ENCODE peak calls at places on chromosomes 3 and 15, in seven cellular contexts. M, F, O, D, N, Q and P are unnamed samples.

GRCh38 chr3:33645060-33645841 is 72.8 kb downstream of the CLASP2 start:
- DNase-seq in D (no peak), N (peak), F (peak), M (peak), Q (no peak), O (peak), P (no peak)

GRCh38 chr3:33975463-33975862 is 177.0 kb downstream of the PDCD6IP start:
- DNase-seq in O (no peak), N (peak), M (no peak), Q (no peak), D (no peak), F (peak), P (no peak)

GRCh38 chr3:149018247-149018646 is 26.9 kb downstream of the GYG1 start:
- DNase-seq in F (peak), Q (no peak), M (no peak), O (no peak), D (no peak), N (peak), P (no peak)

GRCh38 chr3:159865042-159865579 is 123.5 kb upstream of the IL12A start:
- DNase-seq in O (peak), M (no peak), F (peak), D (no peak), Q (no peak), N (no peak), P (no peak)

GRCh38 chr15:48510976-48511375 is 134.5 kb downstream of the FBN1 start:
- DNase-seq in M (no peak), D (no peak), O (no peak), F (no peak), N (no peak), Q (no peak), P (no peak)

GRCh38 chr3:99315896-99316295 is 322.5 kb upstream of the COL8A1 start:
- DNase-seq in Q (no peak), M (no peak), O (no peak), N (no peak), F (peak), D (no peak), P (no peak)

GRCh38 chr15:79978694-79979519 is 7.9 kb upstream of the BCL2A1 start:
- DNase-seq in M (no peak), D (no peak), N (peak), O (peak), F (peak), Q (no peak), P (no peak)

GRCh38 chr15:88021601-88022000 is 234.9 kb downstream of the NTRK3 start:
- DNase-seq in F (no peak), Q (no peak), O (peak), D (no peak), M (no peak), N (no peak), P (no peak)

GRCh38 chr3:79598594-79598993 is 169.2 kb downstream of the ROBO1 start:
- DNase-seq in F (no peak), M (no peak), Q (peak), O (no peak), N (no peak), D (no peak), P (no peak)

GRCh38 chr3:52084216-52084945 is 28.0 kb upstream of the DUSP7 start:
- DNase-seq in O (no peak), M (no peak), N (no peak), Q (no peak), F (no peak), D (no peak), P (no peak)

GRCh38 chr3:123723527-123724168 is 138.8 kb upstream of the HACD2 start:
- DNase-seq in F (peak), O (peak), M (peak), Q (peak), D (peak), N (peak), P (peak)

GRCh38 chr3:51798561-51798960 is 19.5 kb upstream of the IQCF6 start:
- DNase-seq in O (no peak), N (no peak), M (peak), F (no peak), Q (no peak), D (peak), P (peak)

GRCh38 chr3:161770532-161771386 is 274.2 kb downstream of the OTOL1 start:
- DNase-seq in F (no peak), Q (no peak), O (no peak), D (no peak), M (no peak), N (no peak), P (no peak)

GRCh38 chr3:116188231-116188785 is 257.0 kb downstream of the LSAMP start:
- DNase-seq in O (no peak), Q (no peak), D (no peak), N (peak), M (no peak), F (peak), P (no peak)

GRCh38 chr3:28860307-28860706 is 420.6 kb upstream of the RBMS3 start:
- DNase-seq in D (no peak), M (no peak), O (no peak), Q (no peak), F (no peak), N (no peak), P (no peak)

GRCh38 chr3:125443923-125444322 is 68.8 kb upstream of the ZNF148 start:
- DNase-seq in N (peak), M (no peak), D (no peak), O (peak), F (peak), Q (no peak), P (no peak)

GRCh38 chr3:184850201-184850600 is 38.2 kb downstream of the VPS8 start:
- DNase-seq in D (no peak), M (no peak), O (no peak), F (no peak), N (no peak), Q (no peak), P (no peak)

GRCh38 chr3:189466004-189466403 is 165.2 kb upstream of the TP63 start:
- DNase-seq in O (no peak), Q (no peak), F (no peak), M (no peak), D (no peak), N (no peak), P (no peak)

GRCh38 chr3:153673853-153674252 is 447.3 kb upstream of the ARHGEF26 start:
- DNase-seq in F (no peak), O (no peak), Q (no peak), D (no peak), N (no peak), M (no peak), P (no peak)

GRCh38 chr15:62390793-62391543 is 225.9 kb upstream of the C2CD4B start:
- DNase-seq in M (peak), N (peak), Q (no peak), O (peak), D (peak), F (peak), P (peak)

GRCh38 chr3:57059416-57059815 is 1.0 kb upstream of the SPATA12 start:
- DNase-seq in F (no peak), D (no peak), Q (no peak), N (no peak), M (peak), O (no peak), P (no peak)

GRCh38 chr15:81118361-81118760 is 15.7 kb upstream of the CFAP161 start:
- DNase-seq in Q (no peak), D (no peak), M (no peak), O (no peak), F (no peak), N (no peak), P (peak)

GRCh38 chr3:23840521-23840920 is 34.8 kb downstream of the UBE2E1 start:
- DNase-seq in Q (no peak), O (no peak), F (no peak), D (peak), M (no peak), N (no peak), P (no peak)

GRCh38 chr3:61158152-61158551 is 93.1 kb downstream of the FHIT start:
- DNase-seq in M (no peak), Q (no peak), D (no peak), F (no peak), N (no peak), O (no peak), P (no peak)

GRCh38 chr15:40424483-40425115 is 16.2 kb upstream of the BAHD1 start:
- DNase-seq in Q (no peak), F (no peak), N (no peak), D (no peak), O (no peak), M (no peak), P (no peak)

GRCh38 chr3:12833226-12834161 is 7.9 kb downstream of the RPL32 start:
- DNase-seq in M (peak), O (no peak), F (no peak), N (no peak), Q (no peak), D (no peak), P (peak)

GRCh38 chr3:126704494-126705214 is 614 bp downstream of the CHCHD6 start:
- DNase-seq in O (no peak), Q (no peak), M (no peak), N (peak), F (no peak), D (no peak), P (no peak)

GRCh38 chr3:45887285-45887684 is 942 bp downstream of the CCR9 start:
- DNase-seq in N (no peak), M (no peak), O (peak), Q (no peak), D (no peak), F (peak), P (no peak)

GRCh38 chr3:61807865-61808276 is 246.5 kb downstream of the PTPRG start:
- DNase-seq in N (peak), D (no peak), F (peak), O (no peak), Q (no peak), M (peak), P (no peak)

GRCh38 chr15:52857937-52858336 is 67.8 kb upstream of the ONECUT1 start:
- DNase-seq in D (peak), M (peak), Q (no peak), F (peak), O (peak), N (no peak), P (no peak)

GRCh38 chr3:145889730-145890129 is 271.3 kb downstream of the PLOD2 start:
- DNase-seq in O (no peak), D (no peak), Q (no peak), F (no peak), M (peak), N (no peak), P (no peak)

DNA sequence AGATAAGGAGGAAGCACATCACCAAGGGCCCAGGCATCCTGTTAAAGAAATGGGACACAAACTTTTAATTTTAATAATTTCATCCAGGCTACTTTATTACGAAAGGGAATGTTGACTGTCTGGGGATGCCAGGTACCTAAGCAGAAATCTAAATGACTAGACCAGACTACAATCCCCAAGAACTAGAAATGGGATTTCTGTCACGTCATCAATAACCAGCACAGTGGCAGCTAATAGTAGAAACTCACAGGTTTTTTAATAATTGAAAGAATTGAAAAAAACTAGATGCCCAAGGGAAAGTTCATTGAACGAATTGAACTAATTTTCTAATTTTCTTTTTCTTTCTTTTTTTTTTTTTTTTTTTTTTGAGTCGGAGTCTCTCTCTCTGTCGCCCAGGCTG is 789.3 kb downstream of the IGSF11 start:
- DNase-seq in D (no peak), M (no peak), Q (no peak), N (no peak), O (no peak), F (no peak), P (no peak)
- H4K8ac ChIP-seq in D (no peak), M (no peak), Q (no peak), N (no peak), O (no peak), F (no peak), P (no peak)

GRCh38 chr15:98931001-98931400 is 76.6 kb downstream of the PGPEP1L start:
- DNase-seq in F (no peak), D (no peak), Q (no peak), N (no peak), M (no peak), O (no peak), P (no peak)
- H4K8ac ChIP-seq in F (no peak), D (no peak), Q (no peak), N (no peak), M (no peak), O (no peak), P (no peak)

GRCh38 chr3:37722477-37722876 is 139.2 kb upstream of the CTDSPL start:
- DNase-seq in D (no peak), Q (no peak), O (no peak), F (no peak), N (no peak), M (no peak), P (no peak)

GRCh38 chr3:37726445-37727000 is 135.2 kb upstream of the CTDSPL start:
- DNase-seq in N (no peak), M (no peak), D (no peak), O (no peak), Q (no peak), F (no peak), P (peak)

GRCh38 chr3:37723585-37723984 is 138.1 kb upstream of the CTDSPL start:
- DNase-seq in Q (no peak), O (no peak), D (no peak), F (no peak), M (no peak), N (no peak), P (peak)

GRCh38 chr3:37729119-37729518 is 132.6 kb upstream of the CTDSPL start:
- DNase-seq in F (peak), D (no peak), N (peak), O (no peak), M (no peak), Q (no peak), P (peak)

DNA sequence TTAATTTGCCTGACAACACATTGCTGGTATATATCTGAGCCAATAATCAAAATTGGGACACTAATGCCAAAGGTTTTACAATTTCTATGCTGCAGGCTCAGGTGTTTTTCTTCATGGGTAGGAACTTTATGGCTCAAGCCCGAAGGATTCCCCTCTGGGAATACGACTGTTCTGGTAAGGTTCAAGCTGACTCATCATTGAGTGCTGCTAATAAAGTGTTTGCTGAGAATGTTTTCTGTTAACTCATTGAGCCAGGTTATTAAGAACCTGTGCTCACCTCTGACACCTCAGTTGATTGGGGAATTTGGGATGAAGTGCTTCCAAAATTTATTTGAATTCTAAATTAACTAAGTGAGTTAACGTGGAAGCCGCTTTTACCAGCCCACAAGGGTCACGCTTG is 135.8 kb upstream of the CTDSPL start:
- DNase-seq in O (no peak), M (no peak), D (no peak), N (no peak), F (no peak), Q (no peak), P (no peak)
- H4K8ac ChIP-seq in O (no peak), M (no peak), D (no peak), N (no peak), F (no peak), Q (no peak), P (no peak)

DNA sequence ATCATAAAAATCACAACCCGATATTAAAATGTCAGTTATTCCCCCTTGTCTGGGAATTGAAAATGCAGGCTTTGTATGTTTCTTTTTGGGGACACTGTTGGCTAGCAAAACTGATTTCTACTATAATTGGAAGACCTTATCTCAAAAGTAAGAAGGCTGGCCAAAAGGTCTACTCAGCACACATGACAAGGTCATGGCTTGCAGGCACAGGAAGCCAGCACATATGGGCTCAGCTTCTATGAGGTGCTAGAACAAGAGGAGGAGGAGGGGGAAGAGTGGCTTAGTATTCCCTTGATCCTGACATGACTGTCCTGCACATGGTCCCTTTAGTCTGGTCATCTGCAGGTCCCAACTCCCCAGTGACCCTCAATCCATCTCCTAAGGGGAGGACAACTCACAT is 681.2 kb downstream of the SQOR start:
- DNase-seq in F (no peak), Q (no peak), D (no peak), O (no peak), M (no peak), N (no peak), P (no peak)
- H4K8ac ChIP-seq in F (no peak), Q (no peak), D (no peak), O (no peak), M (no peak), N (no peak), P (no peak)

GRCh38 chr3:3629911-3630310 is 169.3 kb upstream of the LRRN1 start:
- DNase-seq in N (no peak), M (no peak), F (peak), Q (no peak), D (no peak), O (no peak), P (no peak)
- H4K8ac ChIP-seq in N (no peak), M (no peak), F (no peak), Q (no peak), D (no peak), O (no peak), P (no peak)